ENCODE peak calls at places on chromosomes 6 and 20, in five cellular contexts. V is breast epithelium, C is ovary, B is brain microvascular endothelial cell, P is mesothelial cell of epicardium. U is an unnamed sample.

GRCh38 chr20:46752639-46753235 is 43.3 kb downstream of the SLC2A10 start:
- DNase-seq in B (peak), P (peak), C (peak), V (peak), U (no peak)

GRCh38 chr20:45041464-45042337 is 59.2 kb downstream of the KCNS1 start:
- DNase-seq in C (no peak), B (peak), V (no peak), P (no peak), U (no peak)

GRCh38 chr6:32973934-32974333 is 5.5 kb downstream of the BRD2 start:
- DNase-seq in B (peak), P (no peak), V (no peak), C (no peak), U (no peak)

GRCh38 chr6:34027939-34028441 is 117.9 kb downstream of the GRM4 start:
- DNase-seq in V (no peak), P (no peak), C (no peak), B (no peak), U (no peak)

GRCh38 chr20:2752631-2753455 is 47.6 kb downstream of the CPXM1 start:
- DNase-seq in P (no peak), C (peak), V (no peak), B (no peak), U (no peak)

GRCh38 chr6:44172759-44173500 is 14.3 kb downstream of the CAPN11 start:
- DNase-seq in P (peak), V (peak), C (peak), B (peak), U (peak)

GRCh38 chr6:1806935-1807334 is 197.2 kb downstream of the FOXC1 start:
- DNase-seq in V (no peak), B (no peak), C (no peak), P (no peak), U (no peak)

GRCh38 chr6:102571236-102571908 is 1177.9 kb downstream of the GRIK2 start:
- DNase-seq in P (no peak), C (no peak), V (no peak), B (no peak), U (no peak)

GRCh38 chr6:128124713-128125112 is 223.9 kb upstream of the THEMIS start:
- DNase-seq in C (no peak), B (peak), V (no peak), P (no peak), U (no peak)

GRCh38 chr6:135087803-135088202 is 33.2 kb upstream of the HBS1L start:
- DNase-seq in C (no peak), B (no peak), P (no peak), V (no peak), U (no peak)

GRCh38 chr20:36384022-36384619 is 78.0 kb downstream of the DLGAP4 start:
- DNase-seq in C (no peak), V (no peak), P (no peak), B (peak), U (no peak)
- TF ChIP-seq CTCF in C (no peak), V (no peak), P (no peak), B (peak), U (no peak)

GRCh38 chr20:61724376-61724775 is 341.3 kb downstream of the TAF4 start:
- DNase-seq in C (no peak), P (no peak), B (no peak), V (no peak), U (no peak)
- TF ChIP-seq CTCF in C (no peak), P (no peak), B (peak), V (no peak), U (no peak)

GRCh38 chr6:107753778-107754177 is 70.3 kb downstream of the SCML4 start:
- DNase-seq in V (no peak), C (no peak), P (no peak), B (no peak), U (no peak)
- TF ChIP-seq CTCF in V (no peak), C (no peak), P (no peak), B (no peak), U (no peak)

DNA sequence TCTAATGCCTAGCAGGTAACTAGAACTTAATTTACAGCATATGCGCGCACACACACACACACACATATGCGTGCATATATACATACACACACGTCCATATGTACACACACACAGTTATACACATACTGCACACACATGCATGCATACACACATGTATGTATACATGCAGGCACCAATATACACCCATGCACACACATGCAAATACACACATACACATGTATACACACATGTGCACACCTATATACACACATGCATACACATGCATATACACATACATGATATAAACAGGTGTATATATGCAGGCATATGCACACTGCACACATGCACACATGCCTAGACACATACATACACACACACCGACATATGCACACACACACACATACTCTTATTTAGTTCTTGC is 1.9 kb downstream of the CCR6 start:
- DNase-seq in P (no peak), V (no peak), B (no peak), C (no peak), U (no peak)
- TF ChIP-seq CTCF in P (no peak), V (no peak), B (no peak), C (no peak), U (no peak)

GRCh38 chr6:17281497-17282481 is 628 bp downstream of the RBM24 start:
- DNase-seq in C (peak), P (no peak), B (peak), V (no peak), U (no peak)

GRCh38 chr6:17280552-17281090 is 540 bp upstream of the RBM24 start:
- DNase-seq in P (peak), C (peak), V (no peak), B (peak), U (no peak)

GRCh38 chr6:17283074-17283473 is 1.9 kb downstream of the RBM24 start:
- DNase-seq in P (no peak), V (no peak), C (no peak), B (no peak), U (no peak)

GRCh38 chr6:17280138-17280537 is 1.0 kb upstream of the RBM24 start:
- DNase-seq in B (no peak), P (no peak), C (no peak), V (no peak), U (no peak)

GRCh38 chr6:17281100-17281496 is at the start of gene RBM24:
- DNase-seq in V (peak), C (peak), B (peak), P (peak), U (no peak)
- TF ChIP-seq CTCF in V (peak), C (no peak), B (peak), P (no peak), U (no peak)

U was measured in activated B cell treated with CpG ODN at 0.5 μM for 24 hours.